ENCODE peak calls at places on chromosomes 16 and 17, in ten cellular contexts. P is coronary artery, A is HCT116, V is fibroblast of pulmonary artery, S is Panc1, I is AG04450, W is tibial nerve, X is GM12864, M is astrocyte of the cerebellum, N is uterus. U is an unnamed sample.

GRCh38 chr17:81345211-81346089 is 49.8 kb upstream of the BAHCC1 start:
- DNase-seq in X (no peak), N (peak; percentile 89), A (no peak), I (no peak), P (peak; percentile 94), M (peak; percentile 70), S (no peak), V (peak; percentile 92), W (peak; percentile 66), U (no peak)

GRCh38 chr17:26818736-26819135 is 475.2 kb upstream of the WSB1 start:
- DNase-seq in A (peak; percentile 10), V (peak; percentile 4), M (no peak), I (peak; percentile 11), P (no peak), N (no peak), X (peak; percentile 2), W (no peak), S (no peak), U (peak; percentile 15)

GRCh38 chr17:31472137-31472536 is 80.7 kb downstream of the RAB11FIP4 start:
- DNase-seq in X (no peak), W (no peak), S (no peak), M (no peak), A (no peak), V (no peak), I (no peak), P (no peak), N (no peak), U (no peak)

GRCh38 chr17:12737740-12738469 is 51.4 kb upstream of the ARHGAP44 start:
- DNase-seq in W (no peak), V (no peak), I (no peak), S (no peak), A (no peak), P (no peak), X (no peak), N (no peak), M (no peak), U (no peak)

GRCh38 chr16:86634290-86634689 is 55.9 kb downstream of the FOXL1 start:
- DNase-seq in I (no peak), N (no peak), W (no peak), S (no peak), X (no peak), A (peak; percentile 48), M (no peak), P (no peak), V (peak; percentile 40), U (no peak)

GRCh38 chr17:64698725-64699124 is 36.6 kb upstream of the SMURF2 start:
- DNase-seq in A (no peak), S (no peak), I (no peak), W (no peak), M (no peak), P (no peak), N (no peak), X (no peak), V (no peak), U (no peak)

GRCh38 chr16:31094088-31094423 is 541 bp downstream of the VKORC1 start:
- DNase-seq in V (no peak), S (no peak), X (no peak), M (no peak), A (no peak), N (no peak), P (no peak), I (no peak), W (no peak), U (no peak)

GRCh38 chr17:39118674-39119419 is 32.6 kb downstream of the PLXDC1 start:
- DNase-seq in W (no peak), I (no peak), N (no peak), A (no peak), V (no peak), P (no peak), S (no peak), M (no peak), X (peak; percentile 82), U (no peak)

GRCh38 chr17:49183341-49183740 is 27.0 kb downstream of the GNGT2 start:
- DNase-seq in N (no peak), W (no peak), M (no peak), S (no peak), X (no peak), A (no peak), I (no peak), P (no peak), V (no peak), U (no peak)

GRCh38 chr17:40318835-40319332 is 9.9 kb downstream of the RARA start:
- DNase-seq in V (no peak), P (peak; percentile 81), A (no peak), M (no peak), I (no peak), X (no peak), S (no peak), W (no peak), N (peak; percentile 45), U (no peak)

GRCh38 chr16:85978291-85978775 is 79.4 kb downstream of the IRF8 start:
- DNase-seq in I (no peak), M (no peak), A (no peak), W (no peak), N (no peak), S (no peak), V (no peak), P (no peak), X (no peak), U (no peak)

GRCh38 chr17:17227608-17228520 is 9.1 kb downstream of the FLCN start:
- DNase-seq in M (no peak), W (no peak), A (no peak), I (no peak), X (no peak), N (no peak), V (no peak), S (no peak), P (peak; percentile 73), U (no peak)

GRCh38 chr17:63150994-63151464 is 185.0 kb downstream of the TANC2 start:
- DNase-seq in I (peak; percentile 38), W (no peak), P (no peak), M (no peak), N (no peak), A (no peak), S (no peak), X (no peak), V (peak; percentile 23), U (no peak)

GRCh38 chr16:85470873-85471272 is 142.2 kb upstream of the GSE1 start:
- DNase-seq in A (no peak), X (no peak), M (no peak), W (no peak), I (no peak), P (no peak), N (no peak), V (no peak), S (no peak), U (no peak)

GRCh38 chr17:71628306-71628705 is 492.5 kb upstream of the SOX9 start:
- DNase-seq in X (no peak), A (no peak), M (no peak), P (no peak), S (no peak), W (no peak), I (no peak), V (no peak), N (no peak), U (no peak)

GRCh38 chr16:88341551-88342290 is 41.0 kb upstream of the ZNF469 start:
- DNase-seq in M (no peak), A (no peak), X (no peak), W (no peak), V (no peak), N (no peak), P (no peak), S (no peak), I (no peak), U (no peak)

GRCh38 chr16:28491080-28491969 is 549 bp downstream of the CLN3 start:
- DNase-seq in W (peak; percentile 21), S (no peak), M (no peak), A (no peak), P (no peak), V (peak; percentile 5), N (peak; percentile 43), X (no peak), I (no peak), U (no peak)

GRCh38 chr17:48981927-48982539 is 13.6 kb upstream of the GIP start:
- DNase-seq in P (peak; percentile 36), M (no peak), X (no peak), I (no peak), W (no peak), V (no peak), N (no peak), S (no peak), A (no peak), U (no peak)

GRCh38 chr17:15038656-15039055 is 226.5 kb downstream of the PMP22 start:
- DNase-seq in V (no peak), A (no peak), W (no peak), P (no peak), S (no peak), N (no peak), X (no peak), M (no peak), I (no peak), U (no peak)
- TF ChIP-seq CTCF in V (no peak), A (no peak), W (no peak), P (no peak), S (no peak), N (no peak), X (no peak), M (no peak), I (no peak), U (no peak)

GRCh38 chr16:65547799-65548446 is 426.1 kb upstream of the CDH11 start:
- DNase-seq in I (peak; percentile 83), M (peak; percentile 99), A (no peak), P (no peak), X (no peak), V (peak; percentile 97), N (no peak), W (no peak), S (no peak), U (no peak)
- H3K4me3 ChIP-seq in I (no peak overlapping the region), M (no peak overlapping the region), A (no peak overlapping the region), P (no peak overlapping the region), X (no peak overlapping the region), V (no peak overlapping the region), N (no peak overlapping the region), W (no peak overlapping the region), S (no peak overlapping the region), U (no peak overlapping the region)

GRCh38 chr17:7313028-7313889 is 1.9 kb downstream of the GPS2 start:
- DNase-seq in I (no peak), N (no peak), M (no peak), S (no peak), V (no peak), A (no peak), P (no peak), W (no peak), X (no peak), U (no peak)
- TF ChIP-seq CTCF in I (no peak), N (no peak), M (peak; percentile 9), S (no peak), V (no peak), A (no peak), P (no peak), W (no peak), X (peak; percentile 45), U (peak; percentile 19)

DNA sequence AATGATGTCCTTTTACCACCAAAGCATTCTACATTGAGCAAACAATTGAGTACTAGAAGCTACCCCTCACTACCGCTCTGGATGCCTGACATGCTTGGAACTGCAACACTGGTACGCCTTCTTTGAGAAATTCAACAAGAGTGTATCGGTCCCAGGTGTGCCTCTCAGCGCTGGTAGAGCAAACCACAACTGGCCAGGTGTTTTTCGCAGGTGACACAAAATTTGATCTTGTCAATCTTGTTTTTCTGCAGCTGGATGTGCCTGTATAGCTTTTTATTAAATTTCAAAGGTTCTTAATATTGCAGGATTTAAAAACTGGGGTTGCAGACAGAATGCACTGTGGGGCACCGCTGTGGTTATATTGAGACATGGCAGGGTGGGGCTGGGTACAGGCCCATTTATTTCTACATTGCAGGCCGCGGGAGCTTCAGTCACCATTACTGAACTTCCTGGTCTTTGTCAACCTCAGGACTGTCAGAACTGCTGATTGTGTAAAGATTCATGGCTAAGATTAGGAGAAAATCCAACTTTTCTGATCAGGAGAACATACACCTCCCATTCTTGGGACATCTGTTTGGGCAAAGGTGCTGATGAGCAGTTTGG is 4.4 kb upstream of the SNX20 start:
- DNase-seq in N (no peak), X (no peak), A (no peak), W (no peak), P (no peak), S (no peak), M (no peak), I (no peak), V (no peak), U (no peak)
- H3K4me3 ChIP-seq in N (no peak overlapping the region), X (no peak overlapping the region), A (no peak overlapping the region), W (no peak overlapping the region), P (no peak overlapping the region), S (no peak overlapping the region), M (no peak overlapping the region), I (no peak overlapping the region), V (no peak overlapping the region), U (no peak overlapping the region)